ENCODE peak calls at places on chromosome 4, in eight cellular contexts. U, N, D, I, Q, O, H and M are unnamed samples.

GRCh38 chr4:145170209-145170608 is 10.2 kb downstream of the OTUD4 start:
- DNase-seq in H (no peak), O (no peak), U (no peak), I (no peak), D (no peak), Q (no peak), N (no peak), M (peak; percentile 28)

GRCh38 chr4:152936446-152937279 is 540 bp downstream of the FHDC1 start:
- DNase-seq in H (no peak), I (peak; percentile 24), D (peak; percentile 21), Q (peak; percentile 33), N (no peak), U (no peak), O (peak; percentile 35), M (peak; percentile 13)

GRCh38 chr4:123107444-123108252 is 185.3 kb upstream of the NUDT6 start:
- DNase-seq in O (no peak), D (no peak), Q (no peak), U (no peak), N (no peak), H (no peak), I (no peak), M (no peak)

GRCh38 chr4:113031212-113031611 is 18.2 kb upstream of the ANK2 start:
- DNase-seq in H (no peak), D (no peak), O (no peak), I (no peak), N (no peak), Q (no peak), U (no peak), M (no peak)

GRCh38 chr4:147057631-147057980 is 111.9 kb upstream of the TTC29 start:
- DNase-seq in Q (peak; percentile 78), I (no peak), D (peak; percentile 41), U (peak; percentile 54), H (no peak), O (no peak), N (no peak), M (peak; percentile 71)

GRCh38 chr4:79576480-79576803 is 168.4 kb upstream of the GK2 start:
- DNase-seq in N (peak; percentile 11), O (peak; percentile 56), H (no peak), Q (no peak), D (peak; percentile 49), I (no peak), U (peak; percentile 10), M (peak; percentile 59)

GRCh38 chr4:186698525-186698924 is 25.1 kb downstream of the FAT1 start:
- DNase-seq in D (no peak), N (no peak), H (no peak), O (no peak), I (no peak), Q (no peak), U (no peak), M (no peak)

GRCh38 chr4:182604953-182605352 is 312.2 kb downstream of the DCTD start:
- DNase-seq in U (peak; percentile 18), Q (peak; percentile 15), I (no peak), H (no peak), O (no peak), N (no peak), D (peak; percentile 35), M (peak; percentile 60)

GRCh38 chr4:172666711-172667368 is 501.8 kb upstream of the GALNT7 start:
- DNase-seq in I (no peak), N (no peak), O (no peak), U (peak; percentile 46), D (no peak), H (no peak), Q (no peak), M (peak; percentile 34)

GRCh38 chr4:57162499-57163019 is 52.4 kb upstream of the IGFBP7 start:
- DNase-seq in U (peak; percentile 33), Q (no peak), D (peak; percentile 8), N (no peak), O (no peak), H (no peak), I (no peak), M (peak; percentile 30)

GRCh38 chr4:42954925-42955669 is 62.6 kb downstream of the GRXCR1 start:
- DNase-seq in O (peak; percentile 14), H (no peak), I (peak; percentile 22), N (no peak), U (no peak), Q (no peak), D (no peak), M (no peak)

GRCh38 chr4:71269241-71269640 is 69.6 kb upstream of the SLC4A4 start:
- DNase-seq in O (no peak), I (no peak), U (no peak), Q (no peak), N (no peak), H (no peak), D (no peak), M (no peak)

GRCh38 chr4:54545663-54546424 is 111.9 kb upstream of the KIT start:
- DNase-seq in H (no peak), I (no peak), O (no peak), Q (no peak), D (peak; percentile 45), N (no peak), U (no peak), M (no peak)

GRCh38 chr4:184386271-184386781 is 88.0 kb downstream of the IRF2 start:
- DNase-seq in H (no peak), Q (peak; percentile 56), O (no peak), I (no peak), D (no peak), U (no peak), N (no peak), M (no peak)

GRCh38 chr4:18012115-18012806 is 9.3 kb downstream of the LCORL start:
- DNase-seq in I (no peak), Q (no peak), H (no peak), D (no peak), U (peak; percentile 10), O (no peak), N (no peak), M (no peak)

GRCh38 chr4:176540814-176541213 is 221.0 kb downstream of the SPCS3 start:
- DNase-seq in Q (no peak), N (no peak), D (no peak), U (peak; percentile 53), O (no peak), H (no peak), I (no peak), M (no peak)

GRCh38 chr4:3328814-3329663 is 36.2 kb downstream of the RGS12 start:
- DNase-seq in I (no peak), N (no peak), O (no peak), Q (no peak), U (no peak), D (no peak), H (no peak), M (no peak)

GRCh38 chr4:26568446-26568994 is 15.4 kb upstream of the TBC1D19 start:
- DNase-seq in U (peak; percentile 78), I (no peak), Q (peak; percentile 85), D (peak; percentile 91), N (no peak), H (no peak), O (no peak), M (peak; percentile 82)

GRCh38 chr4:83581411-83582288 is 45.7 kb downstream of the GPAT3 start:
- DNase-seq in Q (no peak), H (no peak), O (no peak), N (no peak), I (no peak), D (no peak), U (no peak), M (no peak)

GRCh38 chr4:106287353-106287969 is 28.5 kb downstream of the TBCK start:
- DNase-seq in H (no peak), I (no peak), O (no peak), Q (peak; percentile 62), U (peak; percentile 92), D (peak; percentile 94), N (no peak), M (peak; percentile 98)

GRCh38 chr4:148574502-148574901 is 132.3 kb upstream of the NR3C2 start:
- DNase-seq in H (no peak), U (peak; percentile 68), N (no peak), O (no peak), Q (no peak), I (no peak), D (peak; percentile 19), M (peak; percentile 46)

GRCh38 chr4:113146876-113147358 is 97.5 kb downstream of the ANK2 start:
- DNase-seq in N (no peak), U (no peak), D (peak; percentile 31), O (no peak), Q (peak; percentile 57), I (no peak), H (no peak), M (peak; percentile 28)

GRCh38 chr4:165563851-165564250 is 185.0 kb downstream of the CPE start:
- DNase-seq in U (peak; percentile 9), I (no peak), O (no peak), H (no peak), D (peak; percentile 64), Q (no peak), N (no peak), M (no peak)

GRCh38 chr4:48623182-48623780 is 133.2 kb downstream of the ZAR1 start:
- DNase-seq in D (no peak), N (no peak), U (no peak), I (no peak), H (no peak), Q (no peak), O (no peak), M (no peak)

GRCh38 chr4:26964512-26964911 is 103.9 kb downstream of the STIM2 start:
- DNase-seq in Q (no peak), H (no peak), D (no peak), O (no peak), N (no peak), I (no peak), U (no peak), M (no peak)

GRCh38 chr4:121720109-121720508 is 23.3 kb upstream of the ANXA5 start:
- DNase-seq in N (no peak), O (no peak), Q (peak; percentile 39), U (peak; percentile 29), H (no peak), D (no peak), I (no peak), M (no peak)

GRCh38 chr4:108644237-108644636 is 6.2 kb upstream of the OSTC start:
- DNase-seq in O (no peak), I (no peak), D (peak; percentile 49), U (peak; percentile 47), Q (peak; percentile 84), N (no peak), H (no peak), M (peak; percentile 46)

GRCh38 chr4:174669278-174669677 is 147.0 kb upstream of the HPGD start:
- DNase-seq in N (no peak), I (no peak), O (no peak), U (peak; percentile 97), Q (peak; percentile 37), D (peak; percentile 93), H (no peak), M (peak; percentile 93)

GRCh38 chr4:24226667-24227066 is 336.8 kb upstream of the PPARGC1A start:
- DNase-seq in I (no peak), N (no peak), D (peak; percentile 76), Q (no peak), U (no peak), H (no peak), O (no peak), M (no peak)

GRCh38 chr4:25448379-25449109 is 71.5 kb downstream of the ANAPC4 start:
- DNase-seq in N (no peak), H (no peak), I (no peak), U (peak; percentile 21), D (no peak), O (no peak), Q (peak; percentile 24), M (peak; percentile 36)

GRCh38 chr4:23455482-23455881 is 434.4 kb downstream of the PPARGC1A start:
- DNase-seq in Q (no peak), O (no peak), N (no peak), U (no peak), I (no peak), D (no peak), H (no peak), M (no peak)

GRCh38 chr4:94588900-94589693 is 137.4 kb downstream of the PDLIM5 start:
- DNase-seq in Q (no peak), I (no peak), O (no peak), N (no peak), U (no peak), D (peak; percentile 68), H (no peak), M (peak; percentile 42)

GRCh38 chr4:106707776-106708603 is 328.1 kb downstream of the DKK2 start:
- DNase-seq in H (no peak), O (no peak), Q (no peak), I (no peak), D (no peak), U (peak; percentile 25), N (no peak), M (peak; percentile 68)

GRCh38 chr4:178941975-178942374 is 1499.7 kb upstream of the AGA start:
- DNase-seq in U (no peak), H (no peak), D (no peak), N (no peak), O (no peak), Q (no peak), I (no peak), M (no peak)